ENCODE peak calls at places on chromosomes 5 and 9, in five cellular contexts. J is HepG2, G is H1, T is A549, I is K562. Z is an unnamed sample.

GRCh38 chr5:139295692-139296091 is 2.2 kb downstream of the MATR3 start:
- DNase-seq in J (no peak), G (peak), T (no peak), I (peak), Z (no peak)

GRCh38 chr5:59178071-59178470 is 595.2 kb downstream of the RAB3C start:
- DNase-seq in J (no peak), G (no peak), T (no peak), I (no peak), Z (no peak)

GRCh38 chr9:137358126-137358525 is 56.1 kb upstream of the NRARP start:
- DNase-seq in J (no peak), G (no peak), T (no peak), I (no peak), Z (no peak)

GRCh38 chr9:35789541-35789940 is 1.9 kb upstream of the NPR2 start:
- DNase-seq in J (no peak), G (no peak), T (no peak), I (no peak), Z (no peak)

GRCh38 chr9:134210908-134211810 is 46.8 kb upstream of the RNU6ATAC start:
- DNase-seq in J (no peak), G (no peak), T (no peak), I (no peak), Z (no peak)

GRCh38 chr5:59062986-59063683 is 480.3 kb downstream of the RAB3C start:
- DNase-seq in J (peak), G (no peak), T (peak), I (no peak), Z (no peak)

GRCh38 chr9:70679845-70680244 is 265.4 kb upstream of the KLF9 start:
- DNase-seq in J (no peak), G (no peak), T (no peak), I (no peak), Z (no peak)

GRCh38 chr9:2209400-2209799 is 194.3 kb downstream of the SMARCA2 start:
- DNase-seq in J (no peak), G (no peak), T (no peak), I (no peak), Z (peak)

GRCh38 chr5:169100735-169101075 is 200.2 kb downstream of the SLIT3 start:
- DNase-seq in J (no peak), G (no peak), T (peak), I (no peak), Z (no peak)

GRCh38 chr5:73826761-73827450 is 200.9 kb downstream of the ARHGEF28 start:
- DNase-seq in J (no peak), G (no peak), T (peak), I (no peak), Z (no peak)

DNA sequence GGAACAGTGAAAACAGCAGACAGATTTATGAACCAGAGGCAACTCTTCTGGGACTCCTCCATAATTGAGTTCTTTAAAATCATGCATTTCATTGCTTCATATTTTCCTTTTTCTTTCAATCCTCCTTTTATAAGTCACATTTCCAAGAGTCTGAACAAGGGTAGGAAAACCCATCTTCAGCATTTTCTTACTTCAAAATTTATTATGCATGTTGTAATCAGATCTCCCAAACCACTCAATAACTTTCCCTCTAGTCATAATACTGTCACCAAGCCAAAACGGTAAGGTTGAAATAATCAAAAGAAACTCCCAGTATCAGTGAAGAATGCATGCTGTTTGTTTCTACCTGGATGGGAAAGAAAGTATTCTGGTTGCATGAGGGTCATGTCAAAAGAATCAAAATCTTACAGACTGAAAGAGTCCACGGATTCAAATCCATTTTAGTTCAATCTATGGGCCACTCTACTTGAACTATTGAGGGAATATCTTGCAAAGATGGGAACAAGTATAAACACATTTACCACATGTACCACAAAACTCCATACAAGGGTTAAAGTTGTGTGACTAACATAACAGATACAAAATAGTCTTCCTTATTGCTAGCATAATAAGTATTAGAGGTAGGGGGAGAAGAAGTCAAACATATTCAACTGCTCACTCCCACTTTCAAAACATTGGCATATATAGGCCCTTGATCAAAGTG is 797.3 kb downstream of the MAT2B start:
- DNase-seq in J (no peak), G (no peak), T (no peak), I (no peak), Z (no peak)
- H3K4me3 ChIP-seq in J (no peak), G (no peak), T (no peak), I (no peak), Z (no peak)

GRCh38 chr5:96001262-96001661 is 39.6 kb upstream of the ELL2 start:
- DNase-seq in J (peak), G (no peak), T (no peak), I (no peak), Z (no peak)
- TF ChIP-seq JUN in J (no peak), G (no peak), T (no peak), I (no peak), Z (no peak)

GRCh38 chr5:66554211-66554610 is 42.0 kb upstream of the MAST4 start:
- DNase-seq in J (no peak), G (no peak), T (no peak), I (no peak), Z (no peak)
- H3K4me3 ChIP-seq in J (no peak), G (no peak), T (no peak), I (no peak), Z (no peak)

GRCh38 chr5:21680196-21680595 is 1172.9 kb downstream of the CDH12 start:
- DNase-seq in J (no peak), G (no peak), T (no peak), I (no peak), Z (peak)
- TF ChIP-seq JUN in J (no peak), G (no peak), T (no peak), I (no peak), Z (peak)

GRCh38 chr9:28925184-28925583 is 1351.9 kb upstream of the C9orf72 start:
- DNase-seq in J (no peak), G (no peak), T (no peak), I (no peak), Z (no peak)

GRCh38 chr9:28927711-28928110 is 1354.4 kb upstream of the C9orf72 start:
- DNase-seq in J (no peak), G (no peak), T (peak), I (no peak), Z (no peak)

GRCh38 chr9:28921857-28922500 is 1348.7 kb upstream of the C9orf72 start:
- DNase-seq in J (no peak), G (no peak), T (no peak), I (no peak), Z (no peak)

GRCh38 chr9:28926311-28926710 is 1353.0 kb upstream of the C9orf72 start:
- DNase-seq in J (no peak), G (no peak), T (no peak), I (no peak), Z (no peak)
- H3K4me3 ChIP-seq in J (no peak), G (no peak), T (no peak), I (no peak), Z (no peak)

DNA sequence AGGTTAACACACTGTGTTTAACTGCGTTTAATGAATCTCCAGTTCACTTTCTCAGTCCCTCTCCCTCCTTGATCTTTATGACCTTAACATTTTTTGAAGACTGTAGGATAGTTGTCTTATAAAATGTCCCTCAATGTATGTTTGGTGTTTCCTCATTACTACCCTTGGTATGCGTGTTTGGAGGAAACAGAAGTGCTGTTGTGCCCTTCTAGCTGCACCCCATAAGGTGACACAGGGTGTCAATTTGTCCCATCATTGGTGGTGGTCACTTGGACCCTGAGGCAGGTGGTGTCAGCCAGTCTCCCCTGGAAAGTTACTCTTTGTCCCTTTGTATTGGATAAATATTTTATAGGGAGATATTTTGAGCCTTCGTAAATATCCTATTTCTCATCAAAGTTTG is 52.3 kb downstream of the RAD23B start:
- DNase-seq in J (no peak), G (no peak), T (no peak), I (no peak), Z (no peak)
- TF ChIP-seq JUN in J (no peak), G (no peak), T (no peak), I (no peak), Z (no peak)

GRCh38 chr9:110391826-110392485 is 54.3 kb upstream of the TXNDC8 start:
- DNase-seq in J (no peak), G (no peak), T (no peak), I (no peak), Z (no peak)
- H3K4me3 ChIP-seq in J (no peak), G (no peak), T (no peak), I (no peak), Z (no peak)

DNA sequence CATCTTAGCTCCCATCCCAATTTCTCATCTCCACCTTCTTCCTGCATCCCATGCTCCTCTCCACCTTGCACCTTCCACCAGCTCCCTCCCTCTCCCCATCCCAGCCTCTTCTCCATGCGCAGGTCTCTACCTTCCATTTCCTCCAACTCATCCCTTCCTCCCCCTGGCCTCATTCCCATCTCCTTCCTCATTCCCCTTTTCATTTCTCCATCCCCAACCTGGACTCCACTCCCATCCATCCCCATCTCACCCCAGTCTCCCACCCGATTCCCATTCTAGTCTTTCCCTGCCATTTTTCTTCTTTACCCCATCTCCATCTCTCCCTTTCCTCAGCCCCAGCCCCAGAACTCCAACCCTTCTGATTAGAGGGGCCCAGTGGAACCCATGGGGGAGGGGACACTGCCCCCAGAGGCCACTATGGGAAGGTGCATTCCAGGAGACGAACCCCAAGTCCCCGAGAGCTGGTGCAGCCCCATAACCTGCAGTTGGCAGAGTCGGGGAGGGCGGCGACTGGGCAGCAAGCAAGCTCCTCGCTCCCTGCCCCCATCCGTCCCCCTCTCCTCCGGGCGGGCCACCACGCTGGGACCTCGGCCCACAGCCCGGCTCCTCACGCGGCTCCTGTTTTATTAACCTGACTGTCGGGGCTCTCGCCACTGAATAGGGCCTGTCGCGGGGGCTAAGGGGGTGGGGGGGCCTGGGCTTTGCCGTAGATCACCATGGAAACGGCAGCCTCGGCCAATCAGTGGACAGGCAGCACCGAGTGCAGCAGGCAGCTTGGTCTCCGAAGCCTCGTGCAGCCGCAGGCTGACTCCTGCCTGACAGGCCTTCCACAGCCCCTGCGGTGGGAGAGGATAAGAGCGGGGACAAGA is 66.7 kb downstream of the PCDH1 start:
- DNase-seq in J (peak), G (peak), T (peak), I (peak), Z (no peak)
- TF ChIP-seq JUN in J (no peak), G (no peak), T (no peak), I (no peak), Z (no peak)

DNA sequence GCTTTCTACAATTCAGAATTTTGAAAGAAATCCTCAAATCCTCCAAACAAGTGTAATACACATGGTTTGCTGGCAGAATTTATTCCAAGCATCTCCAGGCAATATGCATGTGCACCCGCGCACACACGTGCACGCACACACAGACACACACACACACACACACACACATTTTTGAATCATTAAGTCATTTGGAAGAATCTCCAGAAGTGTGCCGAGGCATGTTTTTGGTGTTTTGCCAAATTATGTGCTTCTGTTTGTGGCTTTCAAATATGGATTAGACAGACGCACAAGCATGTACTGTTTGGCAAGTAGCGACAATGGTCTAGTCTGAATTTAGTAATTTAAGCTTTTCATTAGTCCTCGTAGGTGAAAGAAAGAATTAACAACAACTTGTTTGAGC is 36.7 kb downstream of the NFIB start:
- DNase-seq in J (no peak), G (no peak), T (no peak), I (no peak), Z (peak)
- H3K4me3 ChIP-seq in J (no peak), G (no peak), T (no peak), I (no peak), Z (no peak)